ENCODE peak calls at places on chromosomes 7 and 10, in nine cellular contexts. T, E, H, X, C, M, S, P and O are unnamed samples.

GRCh38 chr7:37031571-37032257 is 307.4 kb upstream of the AOAH start:
- DNase-seq in T (no peak), E (peak; percentile 89), H (peak; percentile 87), X (peak; percentile 83), C (peak; percentile 61), M (peak; percentile 82), S (peak; percentile 87), P (peak; percentile 50), O (peak; percentile 98)

GRCh38 chr7:28115261-28115660 is 65.3 kb downstream of the JAZF1 start:
- DNase-seq in T (no peak), E (no peak), H (no peak), X (no peak), C (no peak), M (no peak), S (no peak), P (no peak), O (no peak)

GRCh38 chr10:53690556-53691240 is 918.1 kb upstream of the MBL2 start:
- DNase-seq in T (no peak), E (no peak), H (no peak), X (no peak), C (no peak), M (no peak), S (no peak), P (no peak), O (no peak)

GRCh38 chr7:141231018-141231792 is 157.3 kb downstream of the TMEM178B start:
- DNase-seq in T (no peak), E (no peak), H (peak; percentile 19), X (peak; percentile 37), C (no peak), M (peak; percentile 12), S (no peak), P (no peak), O (no peak)

GRCh38 chr7:86598311-86598710 is 45.4 kb upstream of the GRM3 start:
- DNase-seq in T (no peak), E (no peak), H (no peak), X (no peak), C (no peak), M (peak; percentile 37), S (no peak), P (no peak), O (no peak)

GRCh38 chr10:122835908-122836307 is 9.7 kb downstream of the CUZD1 start:
- DNase-seq in T (no peak), E (no peak), H (no peak), X (no peak), C (no peak), M (no peak), S (no peak), P (no peak), O (no peak)

GRCh38 chr10:82164333-82164732 is 289.3 kb downstream of the NRG3 start:
- DNase-seq in T (no peak), E (no peak), H (no peak), X (no peak), C (no peak), M (no peak), S (no peak), P (no peak), O (no peak)

GRCh38 chr7:128448751-128449300 is 6.9 kb upstream of the HILPDA start:
- DNase-seq in T (no peak), E (no peak), H (no peak), X (no peak), C (no peak), M (no peak), S (no peak), P (no peak), O (no peak)

GRCh38 chr7:26060713-26061339 is 91.2 kb upstream of the NFE2L3 start:
- DNase-seq in T (no peak), E (no peak), H (no peak), X (no peak), C (no peak), M (no peak), S (no peak), P (no peak), O (no peak)

GRCh38 chr7:105829681-105830322 is 46.6 kb downstream of the ATXN7L1 start:
- DNase-seq in T (no peak), E (no peak), H (no peak), X (no peak), C (no peak), M (no peak), S (no peak), P (no peak), O (no peak)

GRCh38 chr7:105454058-105454739 is 65.5 kb upstream of the SRPK2 start:
- DNase-seq in T (no peak), E (no peak), H (no peak), X (no peak), C (no peak), M (no peak), S (no peak), P (no peak), O (peak; percentile 62)

GRCh38 chr10:69406816-69407580 is 9.7 kb downstream of the TACR2 start:
- DNase-seq in T (no peak), E (no peak), H (no peak), X (no peak), C (no peak), M (no peak), S (no peak), P (no peak), O (no peak)

GRCh38 chr10:116722736-116723427 is 19.5 kb downstream of the HSPA12A start:
- DNase-seq in T (no peak), E (peak; percentile 55), H (no peak), X (no peak), C (no peak), M (no peak), S (no peak), P (no peak), O (no peak)

GRCh38 chr10:102645388-102645740 is 1.1 kb downstream of the TRIM8 start:
- DNase-seq in T (peak; percentile 67), E (peak; percentile 88), H (peak; percentile 55), X (peak; percentile 91), C (peak; percentile 88), M (no peak), S (peak; percentile 74), P (peak; percentile 89), O (no peak)

GRCh38 chr10:89904755-89905154 is 203.4 kb downstream of the KIF20B start:
- DNase-seq in T (no peak), E (no peak), H (no peak), X (no peak), C (no peak), M (no peak), S (no peak), P (no peak), O (no peak)

GRCh38 chr10:61791216-61791615 is 110.3 kb upstream of the ARID5B start:
- DNase-seq in T (no peak), E (no peak), H (no peak), X (no peak), C (no peak), M (no peak), S (no peak), P (no peak), O (no peak)

GRCh38 chr10:123529146-123529760 is 136.9 kb upstream of the GPR26 start:
- DNase-seq in T (no peak), E (no peak), H (no peak), X (no peak), C (no peak), M (no peak), S (no peak), P (no peak), O (no peak)

GRCh38 chr10:48880016-48880705 is 59.5 kb downstream of the LRRC18 start:
- DNase-seq in T (no peak), E (no peak), H (no peak), X (no peak), C (no peak), M (no peak), S (no peak), P (no peak), O (no peak)

GRCh38 chr7:33452805-33453502 is 323.6 kb downstream of the BBS9 start:
- DNase-seq in T (no peak), E (no peak), H (no peak), X (no peak), C (no peak), M (no peak), S (no peak), P (no peak), O (no peak)

GRCh38 chr7:43053968-43054367 is 58.5 kb upstream of the HECW1 start:
- DNase-seq in T (no peak), E (no peak), H (no peak), X (no peak), C (no peak), M (no peak), S (no peak), P (no peak), O (no peak)

GRCh38 chr7:150337659-150338081 is 3.8 kb downstream of the RARRES2 start:
- DNase-seq in T (no peak), E (no peak), H (no peak), X (no peak), C (no peak), M (no peak), S (no peak), P (no peak), O (no peak)

GRCh38 chr10:22479419-22479818 is 134.1 kb downstream of the SPAG6 start:
- DNase-seq in T (no peak), E (no peak), H (no peak), X (no peak), C (no peak), M (no peak), S (no peak), P (no peak), O (no peak)

GRCh38 chr10:14477408-14477710 is 146.6 kb upstream of the FRMD4A start:
- DNase-seq in T (no peak), E (no peak), H (no peak), X (no peak), C (no peak), M (no peak), S (no peak), P (no peak), O (no peak)
- H3K27ac ChIP-seq in T (no peak overlapping the region), E (no peak overlapping the region), H (no peak overlapping the region), X (no peak overlapping the region), C (no peak overlapping the region), M (no peak overlapping the region), S (no peak overlapping the region), P (no peak overlapping the region), O (peak overlapping the region; percentile 40)

GRCh38 chr7:100604078-100604975 is 2.2 kb downstream of the PCOLCE start:
- DNase-seq in T (peak; percentile 85), E (peak; percentile 90), H (peak; percentile 90), X (no peak), C (peak; percentile 86), M (peak; percentile 84), S (peak; percentile 57), P (peak; percentile 85), O (peak; percentile 89)
- TF ChIP-seq CTCF in T (peak; percentile 81), E (peak; percentile 45), H (peak; percentile 53), X (no peak), C (peak; percentile 18), M (peak; percentile 72), S (peak; percentile 75), P (peak; percentile 39), O (peak; percentile 73)

DNA sequence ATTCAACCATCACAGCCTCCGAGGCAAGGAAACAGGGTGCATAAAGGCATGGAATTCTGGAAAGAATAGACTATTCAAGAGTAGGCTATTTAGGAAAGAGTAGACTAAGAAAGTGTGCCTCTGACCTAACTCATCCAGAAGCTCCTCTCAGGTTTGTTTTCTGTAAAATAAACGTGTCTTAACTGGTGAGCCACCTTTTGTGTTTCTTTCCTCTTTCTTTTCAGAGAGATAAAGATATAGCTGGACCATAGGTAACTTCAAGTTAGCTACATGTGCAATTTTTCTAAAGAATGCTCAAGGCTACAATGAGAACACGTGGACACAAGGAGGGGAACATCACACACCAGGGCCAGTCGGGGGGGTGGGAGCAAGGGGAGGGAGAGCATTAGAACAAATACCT is 577.0 kb downstream of the TYW1 start:
- DNase-seq in T (no peak), E (no peak), H (no peak), X (no peak), C (no peak), M (no peak), S (no peak), P (no peak), O (no peak)
- H3K27ac ChIP-seq in T (no peak overlapping the region), E (no peak overlapping the region), H (no peak overlapping the region), X (no peak overlapping the region), C (no peak overlapping the region), M (no peak overlapping the region), S (no peak overlapping the region), P (no peak overlapping the region), O (no peak overlapping the region)

GRCh38 chr7:41207141-41207540 is 495.7 kb downstream of the INHBA start:
- DNase-seq in T (no peak), E (no peak), H (no peak), X (no peak), C (no peak), M (no peak), S (no peak), P (no peak), O (no peak)
- TF ChIP-seq CTCF in T (no peak), E (no peak), H (no peak), X (no peak), C (no peak), M (no peak), S (no peak), P (no peak), O (no peak)